ENCODE peak calls at places on chromosomes 2 and 18, in seven cellular contexts. One of them, this sample, is unnamed.

GRCh38 chr2:79512442-79513401 is at the start of gene CTNNA2:
- DNase-seq in epithelial cell of proximal tubule: no peak
- DNase-seq in adipocyte: no peak
- DNase-seq in fibroblast of mammary gland: peak
- DNase-seq in upper lobe of right lung: peak
- DNase-seq in MG63: peak
- DNase-seq in left ventricle myocardium inferior: no peak
- DNase-seq in this sample: peak

GRCh38 chr2:224178085-224178484 is 139.0 kb upstream of the SERPINE2 start:
- DNase-seq in epithelial cell of proximal tubule: no peak
- DNase-seq in adipocyte: no peak
- DNase-seq in fibroblast of mammary gland: no peak
- DNase-seq in upper lobe of right lung: no peak
- DNase-seq in MG63: no peak
- DNase-seq in left ventricle myocardium inferior: no peak
- DNase-seq in this sample: no peak

GRCh38 chr2:145617906-145618305 is 1098.0 kb upstream of the ZEB2 start:
- DNase-seq in epithelial cell of proximal tubule: peak
- DNase-seq in adipocyte: peak
- DNase-seq in fibroblast of mammary gland: peak
- DNase-seq in upper lobe of right lung: no peak
- DNase-seq in MG63: no peak
- DNase-seq in left ventricle myocardium inferior: no peak
- DNase-seq in this sample: peak

GRCh38 chr18:4704766-4705165 is 249.7 kb upstream of the DLGAP1 start:
- DNase-seq in epithelial cell of proximal tubule: no peak
- DNase-seq in adipocyte: no peak
- DNase-seq in fibroblast of mammary gland: no peak
- DNase-seq in upper lobe of right lung: no peak
- DNase-seq in MG63: no peak
- DNase-seq in left ventricle myocardium inferior: no peak
- DNase-seq in this sample: no peak

GRCh38 chr18:34514238-34514637 is 195.9 kb upstream of the DTNA start:
- DNase-seq in epithelial cell of proximal tubule: peak
- DNase-seq in adipocyte: no peak
- DNase-seq in fibroblast of mammary gland: peak
- DNase-seq in upper lobe of right lung: no peak
- DNase-seq in MG63: no peak
- DNase-seq in left ventricle myocardium inferior: no peak
- DNase-seq in this sample: no peak

GRCh38 chr2:89848763-89849162 is 1157.3 kb downstream of the RPIA start:
- DNase-seq in epithelial cell of proximal tubule: no peak
- DNase-seq in adipocyte: no peak
- DNase-seq in fibroblast of mammary gland: no peak
- DNase-seq in upper lobe of right lung: no peak
- DNase-seq in MG63: no peak
- DNase-seq in left ventricle myocardium inferior: no peak
- DNase-seq in this sample: no peak

GRCh38 chr2:42959148-42959992 is 167.0 kb upstream of the HAAO start:
- DNase-seq in epithelial cell of proximal tubule: no peak
- DNase-seq in adipocyte: peak
- DNase-seq in fibroblast of mammary gland: peak
- DNase-seq in upper lobe of right lung: no peak
- DNase-seq in MG63: peak
- DNase-seq in left ventricle myocardium inferior: peak
- DNase-seq in this sample: peak

GRCh38 chr2:235418918-235419317 is 74.9 kb upstream of the AGAP1 start:
- DNase-seq in epithelial cell of proximal tubule: no peak
- DNase-seq in adipocyte: no peak
- DNase-seq in fibroblast of mammary gland: peak
- DNase-seq in upper lobe of right lung: no peak
- DNase-seq in MG63: no peak
- DNase-seq in left ventricle myocardium inferior: no peak
- DNase-seq in this sample: no peak

GRCh38 chr2:234128606-234129005 is 78.1 kb downstream of the SPP2 start:
- DNase-seq in epithelial cell of proximal tubule: no peak
- DNase-seq in adipocyte: no peak
- DNase-seq in fibroblast of mammary gland: no peak
- DNase-seq in upper lobe of right lung: no peak
- DNase-seq in MG63: no peak
- DNase-seq in left ventricle myocardium inferior: no peak
- DNase-seq in this sample: no peak

GRCh38 chr18:55097406-55098170 is 138.3 kb upstream of the CCDC68 start:
- DNase-seq in epithelial cell of proximal tubule: no peak
- DNase-seq in adipocyte: peak
- DNase-seq in fibroblast of mammary gland: peak
- DNase-seq in upper lobe of right lung: no peak
- DNase-seq in MG63: no peak
- DNase-seq in left ventricle myocardium inferior: no peak
- DNase-seq in this sample: peak

GRCh38 chr2:42971947-42972736 is 179.8 kb upstream of the HAAO start:
- DNase-seq in epithelial cell of proximal tubule: no peak
- DNase-seq in adipocyte: no peak
- DNase-seq in fibroblast of mammary gland: peak
- DNase-seq in upper lobe of right lung: peak
- DNase-seq in MG63: no peak
- DNase-seq in left ventricle myocardium inferior: no peak
- DNase-seq in this sample: peak

GRCh38 chr2:17300141-17300540 is 218.1 kb downstream of the RAD51AP2 start:
- DNase-seq in epithelial cell of proximal tubule: peak
- DNase-seq in adipocyte: peak
- DNase-seq in fibroblast of mammary gland: peak
- DNase-seq in upper lobe of right lung: no peak
- DNase-seq in MG63: no peak
- DNase-seq in left ventricle myocardium inferior: no peak
- DNase-seq in this sample: peak

GRCh38 chr2:101597347-101597944 is 100.1 kb upstream of the MAP4K4 start:
- DNase-seq in epithelial cell of proximal tubule: no peak
- DNase-seq in adipocyte: peak
- DNase-seq in fibroblast of mammary gland: peak
- DNase-seq in upper lobe of right lung: no peak
- DNase-seq in MG63: peak
- DNase-seq in left ventricle myocardium inferior: peak
- DNase-seq in this sample: peak

GRCh38 chr2:207123776-207124391 is 41.9 kb downstream of the KLF7 start:
- DNase-seq in epithelial cell of proximal tubule: no peak
- DNase-seq in adipocyte: no peak
- DNase-seq in fibroblast of mammary gland: no peak
- DNase-seq in upper lobe of right lung: no peak
- DNase-seq in MG63: no peak
- DNase-seq in left ventricle myocardium inferior: no peak
- DNase-seq in this sample: no peak

GRCh38 chr2:9247786-9248185 is 41.2 kb downstream of the ASAP2 start:
- DNase-seq in epithelial cell of proximal tubule: no peak
- DNase-seq in adipocyte: no peak
- DNase-seq in fibroblast of mammary gland: no peak
- DNase-seq in upper lobe of right lung: no peak
- DNase-seq in MG63: no peak
- DNase-seq in left ventricle myocardium inferior: no peak
- DNase-seq in this sample: no peak

GRCh38 chr2:197254776-197255521 is 55.6 kb downstream of the ANKRD44 start:
- DNase-seq in epithelial cell of proximal tubule: no peak
- DNase-seq in adipocyte: no peak
- DNase-seq in fibroblast of mammary gland: no peak
- DNase-seq in upper lobe of right lung: no peak
- DNase-seq in MG63: no peak
- DNase-seq in left ventricle myocardium inferior: no peak
- DNase-seq in this sample: no peak

GRCh38 chr2:38661306-38661705 is 4.6 kb upstream of the GALM start:
- DNase-seq in epithelial cell of proximal tubule: no peak
- DNase-seq in adipocyte: no peak
- DNase-seq in fibroblast of mammary gland: peak
- DNase-seq in upper lobe of right lung: no peak
- DNase-seq in MG63: no peak
- DNase-seq in left ventricle myocardium inferior: no peak
- DNase-seq in this sample: peak

GRCh38 chr2:65256088-65256487 is 28.5 kb downstream of the ACTR2 start:
- DNase-seq in epithelial cell of proximal tubule: no peak
- DNase-seq in adipocyte: no peak
- DNase-seq in fibroblast of mammary gland: no peak
- DNase-seq in upper lobe of right lung: no peak
- DNase-seq in MG63: no peak
- DNase-seq in left ventricle myocardium inferior: no peak
- DNase-seq in this sample: no peak

GRCh38 chr18:72868666-72869661 is 1.2 kb upstream of the NETO1 start:
- DNase-seq in epithelial cell of proximal tubule: no peak
- DNase-seq in adipocyte: peak
- DNase-seq in fibroblast of mammary gland: no peak
- DNase-seq in upper lobe of right lung: no peak
- DNase-seq in MG63: no peak
- DNase-seq in left ventricle myocardium inferior: no peak
- DNase-seq in this sample: no peak

GRCh38 chr2:489838-490237 is 187.4 kb downstream of the TMEM18 start:
- DNase-seq in epithelial cell of proximal tubule: no peak
- DNase-seq in adipocyte: no peak
- DNase-seq in fibroblast of mammary gland: no peak
- DNase-seq in upper lobe of right lung: no peak
- DNase-seq in MG63: no peak
- DNase-seq in left ventricle myocardium inferior: no peak
- DNase-seq in this sample: no peak

GRCh38 chr2:41597672-41598071 is 450.1 kb upstream of the PKDCC start:
- DNase-seq in epithelial cell of proximal tubule: no peak
- DNase-seq in adipocyte: no peak
- DNase-seq in fibroblast of mammary gland: no peak
- DNase-seq in upper lobe of right lung: no peak
- DNase-seq in MG63: no peak
- DNase-seq in left ventricle myocardium inferior: no peak
- DNase-seq in this sample: no peak

GRCh38 chr2:117958186-117958585 is 55.7 kb downstream of the CCDC93 start:
- DNase-seq in epithelial cell of proximal tubule: peak
- DNase-seq in adipocyte: peak
- DNase-seq in fibroblast of mammary gland: peak
- DNase-seq in upper lobe of right lung: no peak
- DNase-seq in MG63: peak
- DNase-seq in left ventricle myocardium inferior: no peak
- DNase-seq in this sample: peak

GRCh38 chr18:40208951-40209350 is 1746.1 kb upstream of the PIK3C3 start:
- DNase-seq in epithelial cell of proximal tubule: no peak
- DNase-seq in adipocyte: peak
- DNase-seq in fibroblast of mammary gland: no peak
- DNase-seq in upper lobe of right lung: no peak
- DNase-seq in MG63: no peak
- DNase-seq in left ventricle myocardium inferior: no peak
- DNase-seq in this sample: no peak

GRCh38 chr18:13463526-13463925 is 245.0 kb downstream of the LDLRAD4 start:
- DNase-seq in epithelial cell of proximal tubule: no peak
- DNase-seq in adipocyte: no peak
- DNase-seq in fibroblast of mammary gland: no peak
- DNase-seq in upper lobe of right lung: no peak
- DNase-seq in MG63: no peak
- DNase-seq in left ventricle myocardium inferior: no peak
- DNase-seq in this sample: no peak
- H3K4me3 ChIP-seq in epithelial cell of proximal tubule: no peak
- H3K4me3 ChIP-seq in adipocyte: no peak
- H3K4me3 ChIP-seq in fibroblast of mammary gland: no peak
- H3K4me3 ChIP-seq in upper lobe of right lung: no peak
- H3K4me3 ChIP-seq in MG63: no peak
- H3K4me3 ChIP-seq in left ventricle myocardium inferior: no peak
- H3K4me3 ChIP-seq in this sample: no peak

GRCh38 chr2:190759749-190760213 is 110.9 kb downstream of the NAB1 start:
- DNase-seq in epithelial cell of proximal tubule: peak
- DNase-seq in adipocyte: peak
- DNase-seq in fibroblast of mammary gland: peak
- DNase-seq in upper lobe of right lung: no peak
- DNase-seq in MG63: peak
- DNase-seq in left ventricle myocardium inferior: no peak
- DNase-seq in this sample: peak

DNA sequence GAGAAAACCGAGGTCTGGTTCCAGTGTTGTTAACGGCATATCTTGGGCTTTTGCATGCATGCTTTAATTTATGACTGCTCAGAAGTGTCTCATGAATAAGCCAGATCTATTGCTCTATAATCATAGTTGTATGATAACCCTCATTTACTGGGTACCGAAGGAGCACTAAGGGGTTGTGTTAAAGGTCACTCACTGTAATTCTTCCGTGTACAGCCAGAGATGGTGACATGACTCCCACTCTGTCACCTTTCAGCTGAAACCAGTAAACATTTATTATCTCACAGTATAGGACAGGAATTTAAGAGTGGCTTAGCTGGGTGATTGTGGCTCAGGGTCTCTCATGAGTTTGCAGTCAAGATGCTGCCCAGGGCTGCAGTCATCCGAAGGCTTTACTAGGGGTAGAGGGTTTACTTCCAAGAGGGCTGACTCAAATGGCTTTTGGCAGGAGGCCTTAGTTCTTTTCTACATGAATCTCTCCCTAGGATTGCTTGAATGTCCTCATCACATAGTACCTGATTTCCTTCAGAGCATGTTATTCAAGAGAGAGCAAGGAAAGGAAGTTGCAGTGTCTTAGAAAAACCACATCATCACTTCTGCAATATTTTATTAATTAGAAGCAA is 107.0 kb downstream of the NAB1 start:
- DNase-seq in epithelial cell of proximal tubule: no peak
- DNase-seq in adipocyte: no peak
- DNase-seq in fibroblast of mammary gland: peak
- DNase-seq in upper lobe of right lung: no peak
- DNase-seq in MG63: peak
- DNase-seq in left ventricle myocardium inferior: no peak
- DNase-seq in this sample: peak
- H3K4me3 ChIP-seq in epithelial cell of proximal tubule: no peak
- H3K4me3 ChIP-seq in adipocyte: no peak
- H3K4me3 ChIP-seq in fibroblast of mammary gland: no peak
- H3K4me3 ChIP-seq in upper lobe of right lung: no peak
- H3K4me3 ChIP-seq in MG63: no peak
- H3K4me3 ChIP-seq in left ventricle myocardium inferior: no peak
- H3K4me3 ChIP-seq in this sample: no peak

DNA sequence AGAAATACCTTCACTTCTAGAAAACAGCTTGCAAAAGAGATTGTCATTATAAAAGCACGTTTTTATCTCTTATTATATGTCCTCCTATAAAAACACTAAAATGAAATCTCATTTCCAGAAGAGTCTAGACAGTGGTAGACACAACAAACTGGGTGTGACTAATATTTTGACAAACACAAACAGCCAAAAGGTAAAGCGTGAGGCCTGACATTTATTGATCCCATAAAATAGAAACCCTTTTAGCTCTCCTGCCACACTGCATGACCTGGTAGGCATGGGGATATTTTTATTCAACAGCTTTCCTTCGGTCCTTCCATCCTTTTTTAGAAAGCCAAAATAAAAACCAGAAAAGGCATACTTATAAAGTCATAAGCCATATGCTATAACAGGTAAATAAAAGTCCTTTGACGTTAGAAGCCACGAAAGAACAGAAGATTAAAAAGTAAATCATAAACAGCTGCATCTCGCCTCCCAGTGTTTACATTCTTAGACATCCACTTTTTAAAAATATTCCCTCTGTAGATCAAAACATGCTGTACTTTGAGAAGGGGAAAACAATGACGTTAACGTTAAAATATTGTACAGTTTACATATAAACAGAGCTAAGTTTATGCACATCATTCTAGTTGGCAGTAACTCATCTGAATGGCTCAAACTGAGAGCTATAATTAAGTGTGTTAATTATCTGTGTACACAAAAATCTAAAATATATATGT is 44.6 kb downstream of the IRS1 start:
- DNase-seq in epithelial cell of proximal tubule: no peak
- DNase-seq in adipocyte: peak
- DNase-seq in fibroblast of mammary gland: peak
- DNase-seq in upper lobe of right lung: no peak
- DNase-seq in MG63: no peak
- DNase-seq in left ventricle myocardium inferior: no peak
- DNase-seq in this sample: peak
- H3K4me3 ChIP-seq in epithelial cell of proximal tubule: no peak
- H3K4me3 ChIP-seq in adipocyte: no peak
- H3K4me3 ChIP-seq in fibroblast of mammary gland: no peak
- H3K4me3 ChIP-seq in upper lobe of right lung: no peak
- H3K4me3 ChIP-seq in MG63: peak
- H3K4me3 ChIP-seq in left ventricle myocardium inferior: peak
- H3K4me3 ChIP-seq in this sample: no peak

GRCh38 chr2:28224648-28225471 is 167.8 kb upstream of the FOSL2 start:
- DNase-seq in epithelial cell of proximal tubule: no peak
- DNase-seq in adipocyte: peak
- DNase-seq in fibroblast of mammary gland: peak
- DNase-seq in upper lobe of right lung: no peak
- DNase-seq in MG63: peak
- DNase-seq in left ventricle myocardium inferior: no peak
- DNase-seq in this sample: peak
- H3K4me3 ChIP-seq in epithelial cell of proximal tubule: no peak
- H3K4me3 ChIP-seq in adipocyte: peak
- H3K4me3 ChIP-seq in fibroblast of mammary gland: no peak
- H3K4me3 ChIP-seq in upper lobe of right lung: no peak
- H3K4me3 ChIP-seq in MG63: no peak
- H3K4me3 ChIP-seq in left ventricle myocardium inferior: no peak
- H3K4me3 ChIP-seq in this sample: peak

This sample was measured in AG10803.